ENCODE peak calls at places on chromosome 21, in six cellular contexts. T is upper lobe of left lung, N is HL-60, X is GM13976, I is Caco-2, J is ascending aorta. B is an unnamed sample.

GRCh38 chr21:26965567-26966359 is 1.1 kb downstream of the ADAMTS5 start:
- DNase-seq in J (peak), N (no peak), I (no peak), T (no peak), X (no peak), B (peak)

GRCh38 chr21:27346041-27346448 is 379.2 kb upstream of the ADAMTS5 start:
- DNase-seq in N (no peak), I (no peak), X (no peak), T (no peak), J (no peak), B (no peak)

GRCh38 chr21:38295997-38296764 is 39.4 kb downstream of the KCNJ15 start:
- DNase-seq in N (no peak), I (no peak), J (no peak), T (no peak), X (no peak), B (no peak)

GRCh38 chr21:21897275-21897883 is 899.2 kb downstream of the NCAM2 start:
- DNase-seq in X (no peak), T (no peak), I (no peak), J (no peak), N (no peak), B (no peak)

GRCh38 chr21:17387030-17387617 is 125.7 kb upstream of the CXADR start:
- DNase-seq in I (peak), N (peak), J (no peak), X (peak), T (peak), B (no peak)

GRCh38 chr21:30577766-30578165 is 12.4 kb downstream of the KRTAP22-2 start:
- DNase-seq in J (no peak), X (no peak), I (no peak), N (no peak), T (no peak), B (no peak)

GRCh38 chr21:16330340-16331319 is 600.8 kb downstream of the USP25 start:
- DNase-seq in N (no peak), J (no peak), T (no peak), I (peak), X (peak), B (no peak)

GRCh38 chr21:42425603-42425985 is 21.9 kb downstream of the UBASH3A start:
- DNase-seq in X (no peak), I (no peak), J (no peak), T (no peak), N (no peak), B (no peak)

GRCh38 chr21:31196724-31197123 is 147.3 kb downstream of the TIAM1 start:
- DNase-seq in I (no peak), X (no peak), T (no peak), J (no peak), N (no peak), B (no peak)

GRCh38 chr21:24290151-24290833 is 1317.0 kb downstream of the MRPL39 start:
- DNase-seq in J (no peak), N (no peak), T (no peak), I (no peak), X (no peak), B (no peak)

GRCh38 chr21:42047821-42048613 is 23.1 kb upstream of the UMODL1 start:
- DNase-seq in T (no peak), J (peak), X (no peak), N (no peak), I (no peak), B (no peak)

GRCh38 chr21:43270800-43271261 is 102.0 kb downstream of the CRYAA start:
- DNase-seq in T (no peak), J (no peak), X (no peak), I (no peak), N (no peak), B (no peak)

GRCh38 chr21:42009018-42009830 is 936 bp downstream of the ZBTB21 start:
- DNase-seq in X (peak), I (peak), N (peak), J (peak), T (peak), B (peak)

GRCh38 chr21:42992943-42993712 is 18.8 kb downstream of the PKNOX1 start:
- DNase-seq in I (no peak), N (no peak), X (no peak), T (no peak), J (no peak), B (no peak)

GRCh38 chr21:41887682-41888081 is 8.5 kb upstream of the PRDM15 start:
- DNase-seq in J (no peak), T (no peak), N (peak), I (no peak), X (no peak), B (no peak)

GRCh38 chr21:40505681-40506080 is 341.3 kb downstream of the DSCAM start:
- DNase-seq in J (no peak), T (no peak), N (no peak), I (no peak), X (no peak), B (no peak)

GRCh38 chr21:40507978-40508377 is 339.0 kb downstream of the DSCAM start:
- DNase-seq in J (no peak), T (no peak), X (no peak), N (no peak), I (no peak), B (no peak)

GRCh38 chr21:40504825-40505224 is 342.1 kb downstream of the DSCAM start:
- DNase-seq in X (no peak), I (no peak), T (no peak), J (no peak), N (no peak), B (no peak)
- TF ChIP-seq CTCF in X (no peak), I (no peak), T (no peak), J (no peak), N (no peak), B (no peak)

DNA sequence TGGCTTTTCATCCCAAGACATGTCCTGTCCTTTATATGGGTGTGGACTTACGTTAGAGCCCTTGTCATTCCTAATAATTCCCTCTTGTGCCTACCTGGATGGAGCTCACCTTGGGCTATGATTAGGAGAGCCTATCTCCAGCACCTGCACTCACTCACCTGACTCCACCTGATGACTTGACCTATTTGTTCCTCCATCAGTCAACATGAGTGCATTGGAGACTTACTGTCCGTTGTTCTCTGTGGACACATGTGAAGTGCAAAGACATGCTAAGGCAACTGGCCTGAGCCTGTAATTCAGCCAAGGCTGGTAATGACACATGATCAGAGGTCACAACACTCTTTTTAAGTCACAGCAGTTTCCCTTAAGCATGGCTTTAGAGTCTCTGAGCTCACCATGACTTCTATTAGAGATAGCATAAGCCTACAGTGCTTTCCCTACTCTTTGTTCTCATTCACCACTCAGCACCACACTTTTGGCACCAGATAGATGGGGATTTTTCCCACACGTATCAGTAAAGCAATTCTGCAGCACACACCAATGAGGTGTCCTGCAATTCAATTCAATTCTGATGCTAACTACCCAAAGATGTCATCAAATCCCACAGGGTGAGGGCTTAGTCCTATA is 9.4 kb downstream of the KCNE1 start:
- DNase-seq in I (no peak), J (no peak), X (no peak), N (no peak), T (no peak), B (no peak)
- TF ChIP-seq CTCF in I (no peak), J (no peak), X (no peak), N (no peak), T (no peak), B (no peak)

GRCh38 chr21:44927587-44928461 is 7.1 kb upstream of the ITGB2 start:
- DNase-seq in T (peak), I (peak), J (no peak), N (peak), X (peak), B (peak)
- TF ChIP-seq CTCF in T (no peak), I (peak), J (no peak), N (no peak), X (no peak), B (no peak)

DNA sequence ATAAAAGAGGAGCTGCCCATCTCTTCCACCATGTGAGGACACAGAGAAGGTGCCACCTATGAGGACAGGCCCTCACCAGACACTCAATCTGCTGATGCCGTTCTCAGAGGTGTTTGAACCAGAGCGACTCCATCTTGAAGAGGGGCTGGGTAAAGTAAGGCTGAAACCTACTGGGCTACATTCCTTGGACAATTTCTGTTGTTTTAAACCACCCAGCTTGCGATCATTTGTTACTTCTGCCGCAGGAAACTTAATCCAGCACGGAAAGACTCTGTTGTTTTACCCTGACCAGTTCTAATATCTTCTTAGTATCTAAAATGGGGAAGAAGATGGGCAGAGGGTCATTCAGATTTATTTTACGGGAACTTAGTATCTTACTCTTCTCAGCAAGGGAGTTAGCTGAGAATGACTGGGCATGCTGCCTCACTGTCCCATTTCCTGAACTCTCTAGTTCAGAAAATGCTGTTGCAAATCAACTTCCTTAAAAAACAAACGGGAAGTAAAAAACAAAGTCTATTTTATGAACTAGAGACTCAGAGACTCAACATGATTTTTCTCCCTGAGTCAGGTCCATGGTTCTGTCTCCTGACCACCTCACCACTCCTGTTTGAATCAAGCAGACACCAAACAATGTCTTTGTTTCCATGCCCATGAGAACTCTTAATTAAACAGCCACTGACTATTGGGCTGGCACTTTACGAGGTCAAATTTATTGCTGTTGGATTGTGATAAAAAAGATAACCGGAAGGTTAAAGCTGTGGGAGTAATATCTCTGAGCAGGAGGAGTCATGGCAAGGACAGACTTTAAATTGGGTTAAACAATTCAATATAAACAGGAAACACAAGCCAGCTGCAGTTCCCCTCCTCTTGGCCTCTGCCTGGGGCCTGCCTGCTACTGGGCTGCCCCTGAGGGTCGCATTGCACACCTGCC is 23.8 kb upstream of the IFNAR1 start:
- DNase-seq in T (no peak), J (peak), N (no peak), X (no peak), I (no peak), B (peak)
- TF ChIP-seq CTCF in T (no peak), J (no peak), N (no peak), X (no peak), I (no peak), B (no peak)

DNA sequence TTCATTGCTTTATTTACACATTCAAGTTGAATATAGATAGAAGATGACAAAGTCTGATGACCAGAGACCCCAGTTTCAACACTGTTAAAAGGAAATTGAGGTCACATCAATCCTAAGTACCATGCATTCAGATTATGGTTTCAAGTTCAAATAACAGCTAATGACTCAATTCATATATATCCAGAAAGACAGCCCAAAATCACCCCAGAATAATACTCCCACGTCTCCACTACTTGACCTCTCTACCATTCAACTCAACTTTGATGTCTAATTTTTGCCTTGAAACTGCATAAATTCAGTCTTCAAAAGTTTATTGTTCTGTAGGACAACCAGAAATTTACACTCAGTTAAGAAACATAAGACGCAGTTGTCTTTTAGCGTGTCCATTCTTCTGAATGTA is 569.2 kb downstream of the LTN1 start:
- DNase-seq in X (no peak), I (no peak), T (no peak), N (no peak), J (no peak), B (no peak)
- TF ChIP-seq CTCF in X (no peak), I (no peak), T (no peak), N (no peak), J (no peak), B (no peak)